ENCODE peak calls at places on chromosomes 3 and 15, in seven cellular contexts. One of them, this sample, is unnamed.

GRCh38 chr3:183117046-183117445 is 17.8 kb upstream of the MCCC1 start:
- DNase-seq in mucosa of descending colon: no peak
- DNase-seq in heart left ventricle: no peak
- DNase-seq in psoas muscle: no peak
- DNase-seq in ovary: no peak
- DNase-seq in choroid plexus epithelial cell: no peak
- DNase-seq in foreskin fibroblast: no peak
- DNase-seq in this sample: no peak

GRCh38 chr15:100772478-100773378 is 106.9 kb upstream of the ALDH1A3 start:
- DNase-seq in mucosa of descending colon: no peak
- DNase-seq in heart left ventricle: no peak
- DNase-seq in psoas muscle: no peak
- DNase-seq in ovary: no peak
- DNase-seq in choroid plexus epithelial cell: peak
- DNase-seq in foreskin fibroblast: no peak
- DNase-seq in this sample: no peak

GRCh38 chr3:189848636-189849035 is 217.4 kb downstream of the TP63 start:
- DNase-seq in mucosa of descending colon: no peak
- DNase-seq in heart left ventricle: no peak
- DNase-seq in psoas muscle: no peak
- DNase-seq in ovary: no peak
- DNase-seq in choroid plexus epithelial cell: no peak
- DNase-seq in foreskin fibroblast: no peak
- DNase-seq in this sample: no peak

GRCh38 chr15:101307048-101307896 is 12.2 kb upstream of the SNRPA1 start:
- DNase-seq in mucosa of descending colon: no peak
- DNase-seq in heart left ventricle: no peak
- DNase-seq in psoas muscle: no peak
- DNase-seq in ovary: no peak
- DNase-seq in choroid plexus epithelial cell: no peak
- DNase-seq in foreskin fibroblast: no peak
- DNase-seq in this sample: no peak

GRCh38 chr15:52786436-52787122 is 3.6 kb downstream of the ONECUT1 start:
- DNase-seq in mucosa of descending colon: no peak
- DNase-seq in heart left ventricle: no peak
- DNase-seq in psoas muscle: no peak
- DNase-seq in ovary: no peak
- DNase-seq in choroid plexus epithelial cell: no peak
- DNase-seq in foreskin fibroblast: no peak
- DNase-seq in this sample: no peak

GRCh38 chr15:25177955-25178801 is 223.4 kb downstream of the SNRPN start:
- DNase-seq in mucosa of descending colon: peak
- DNase-seq in heart left ventricle: peak
- DNase-seq in psoas muscle: peak
- DNase-seq in ovary: peak
- DNase-seq in choroid plexus epithelial cell: no peak
- DNase-seq in foreskin fibroblast: no peak
- DNase-seq in this sample: peak

GRCh38 chr3:168862466-168862865 is 766.7 kb upstream of the GOLIM4 start:
- DNase-seq in mucosa of descending colon: no peak
- DNase-seq in heart left ventricle: no peak
- DNase-seq in psoas muscle: no peak
- DNase-seq in ovary: no peak
- DNase-seq in choroid plexus epithelial cell: no peak
- DNase-seq in foreskin fibroblast: no peak
- DNase-seq in this sample: no peak

GRCh38 chr3:187085021-187085666 is 54.2 kb downstream of the RPL39L start:
- DNase-seq in mucosa of descending colon: no peak
- DNase-seq in heart left ventricle: no peak
- DNase-seq in psoas muscle: no peak
- DNase-seq in ovary: no peak
- DNase-seq in choroid plexus epithelial cell: no peak
- DNase-seq in foreskin fibroblast: no peak
- DNase-seq in this sample: no peak

GRCh38 chr15:42619641-42620371 is 44.4 kb downstream of the STARD9 start:
- DNase-seq in mucosa of descending colon: no peak
- DNase-seq in heart left ventricle: no peak
- DNase-seq in psoas muscle: no peak
- DNase-seq in ovary: no peak
- DNase-seq in choroid plexus epithelial cell: no peak
- DNase-seq in foreskin fibroblast: no peak
- DNase-seq in this sample: no peak

GRCh38 chr15:77892335-77892734 is 185.2 kb downstream of the TBC1D2B start:
- DNase-seq in mucosa of descending colon: no peak
- DNase-seq in heart left ventricle: peak
- DNase-seq in psoas muscle: no peak
- DNase-seq in ovary: no peak
- DNase-seq in choroid plexus epithelial cell: no peak
- DNase-seq in foreskin fibroblast: no peak
- DNase-seq in this sample: no peak

GRCh38 chr15:29270169-29270955 is 740 bp upstream of the NSMCE3 start:
- DNase-seq in mucosa of descending colon: no peak
- DNase-seq in heart left ventricle: no peak
- DNase-seq in psoas muscle: no peak
- DNase-seq in ovary: no peak
- DNase-seq in choroid plexus epithelial cell: peak
- DNase-seq in foreskin fibroblast: peak
- DNase-seq in this sample: no peak

GRCh38 chr15:21261396-21261964 is 178.8 kb downstream of the POTEB3 start:
- DNase-seq in mucosa of descending colon: no peak
- DNase-seq in heart left ventricle: peak
- DNase-seq in psoas muscle: peak
- DNase-seq in ovary: no peak
- DNase-seq in choroid plexus epithelial cell: no peak
- DNase-seq in foreskin fibroblast: no peak
- DNase-seq in this sample: no peak

GRCh38 chr3:192850501-192850981 is 67.1 kb downstream of the MB21D2 start:
- DNase-seq in mucosa of descending colon: peak
- DNase-seq in heart left ventricle: no peak
- DNase-seq in psoas muscle: no peak
- DNase-seq in ovary: no peak
- DNase-seq in choroid plexus epithelial cell: peak
- DNase-seq in foreskin fibroblast: peak
- DNase-seq in this sample: peak

GRCh38 chr3:182005683-182006082 is 294.0 kb downstream of the SOX2 start:
- DNase-seq in mucosa of descending colon: no peak
- DNase-seq in heart left ventricle: no peak
- DNase-seq in psoas muscle: no peak
- DNase-seq in ovary: no peak
- DNase-seq in choroid plexus epithelial cell: no peak
- DNase-seq in foreskin fibroblast: no peak
- DNase-seq in this sample: no peak

GRCh38 chr3:40211579-40211978 is 97.9 kb upstream of the EIF1B start:
- DNase-seq in mucosa of descending colon: no peak
- DNase-seq in heart left ventricle: no peak
- DNase-seq in psoas muscle: no peak
- DNase-seq in ovary: no peak
- DNase-seq in choroid plexus epithelial cell: peak
- DNase-seq in foreskin fibroblast: peak
- DNase-seq in this sample: no peak

GRCh38 chr3:73563896-73564582 is 60.7 kb downstream of the PDZRN3 start:
- DNase-seq in mucosa of descending colon: no peak
- DNase-seq in heart left ventricle: no peak
- DNase-seq in psoas muscle: no peak
- DNase-seq in ovary: no peak
- DNase-seq in choroid plexus epithelial cell: peak
- DNase-seq in foreskin fibroblast: no peak
- DNase-seq in this sample: no peak

GRCh38 chr3:77096966-77097890 is 57.3 kb downstream of the ROBO2 start:
- DNase-seq in mucosa of descending colon: no peak
- DNase-seq in heart left ventricle: no peak
- DNase-seq in psoas muscle: no peak
- DNase-seq in ovary: no peak
- DNase-seq in choroid plexus epithelial cell: peak
- DNase-seq in foreskin fibroblast: peak
- DNase-seq in this sample: no peak

GRCh38 chr3:133121471-133121870 is 83.3 kb downstream of the TMEM108 start:
- DNase-seq in mucosa of descending colon: no peak
- DNase-seq in heart left ventricle: no peak
- DNase-seq in psoas muscle: no peak
- DNase-seq in ovary: no peak
- DNase-seq in choroid plexus epithelial cell: no peak
- DNase-seq in foreskin fibroblast: no peak
- DNase-seq in this sample: no peak

GRCh38 chr3:42830437-42831320 is 21.4 kb downstream of the ACKR2 start:
- DNase-seq in mucosa of descending colon: no peak
- DNase-seq in heart left ventricle: no peak
- DNase-seq in psoas muscle: no peak
- DNase-seq in ovary: no peak
- DNase-seq in choroid plexus epithelial cell: peak
- DNase-seq in foreskin fibroblast: no peak
- DNase-seq in this sample: no peak
- TF ChIP-seq CTCF in mucosa of descending colon: peak
- TF ChIP-seq CTCF in heart left ventricle: no peak
- TF ChIP-seq CTCF in psoas muscle: no peak
- TF ChIP-seq CTCF in ovary: no peak
- TF ChIP-seq CTCF in choroid plexus epithelial cell: peak
- TF ChIP-seq CTCF in foreskin fibroblast: peak
- TF ChIP-seq CTCF in this sample: no peak

DNA sequence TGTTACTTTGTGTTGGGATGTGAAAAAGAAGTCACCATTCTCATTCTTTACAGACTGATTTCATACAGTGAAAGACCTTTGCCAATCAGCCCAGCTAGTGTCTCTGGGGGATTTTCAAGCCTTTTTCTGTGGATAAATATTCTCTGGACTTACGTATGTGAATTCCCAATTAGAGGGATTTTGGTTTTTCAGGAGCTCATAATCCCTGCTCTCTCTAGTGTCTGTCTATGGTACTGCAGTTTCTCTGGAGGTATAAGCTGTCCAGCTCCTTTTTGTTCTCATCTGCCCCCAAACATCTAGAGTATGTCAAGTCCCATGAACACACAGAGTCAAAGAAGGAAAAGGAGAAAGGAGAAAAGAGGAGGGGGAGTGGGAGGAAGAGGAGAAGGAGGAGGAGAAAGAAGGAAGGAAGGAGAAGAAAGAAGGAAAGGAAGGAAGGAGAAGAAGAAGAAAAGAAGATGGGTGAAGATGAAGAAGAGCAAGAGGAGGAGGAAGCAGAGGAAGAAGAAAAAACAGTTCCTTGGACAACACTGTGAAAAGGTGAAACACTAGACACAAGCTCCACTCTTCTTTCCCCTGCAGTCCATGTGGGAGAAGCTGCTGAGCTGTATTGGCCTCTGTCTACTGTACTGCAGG is 218.6 kb downstream of the GREM1 start:
- DNase-seq in mucosa of descending colon: no peak
- DNase-seq in heart left ventricle: no peak
- DNase-seq in psoas muscle: no peak
- DNase-seq in ovary: no peak
- DNase-seq in choroid plexus epithelial cell: peak
- DNase-seq in foreskin fibroblast: peak
- DNase-seq in this sample: no peak
- TF ChIP-seq CTCF in mucosa of descending colon: no peak
- TF ChIP-seq CTCF in heart left ventricle: peak
- TF ChIP-seq CTCF in psoas muscle: no peak
- TF ChIP-seq CTCF in ovary: no peak
- TF ChIP-seq CTCF in choroid plexus epithelial cell: peak
- TF ChIP-seq CTCF in foreskin fibroblast: peak
- TF ChIP-seq CTCF in this sample: no peak

GRCh38 chr3:156761713-156762575 is 64.2 kb upstream of the LEKR1 start:
- DNase-seq in mucosa of descending colon: no peak
- DNase-seq in heart left ventricle: no peak
- DNase-seq in psoas muscle: no peak
- DNase-seq in ovary: no peak
- DNase-seq in choroid plexus epithelial cell: no peak
- DNase-seq in foreskin fibroblast: no peak
- DNase-seq in this sample: no peak
- TF ChIP-seq CTCF in mucosa of descending colon: no peak
- TF ChIP-seq CTCF in heart left ventricle: no peak
- TF ChIP-seq CTCF in psoas muscle: no peak
- TF ChIP-seq CTCF in ovary: no peak
- TF ChIP-seq CTCF in choroid plexus epithelial cell: no peak
- TF ChIP-seq CTCF in foreskin fibroblast: no peak
- TF ChIP-seq CTCF in this sample: no peak

GRCh38 chr3:46935168-46935858 is 41.2 kb downstream of the CCDC12 start:
- DNase-seq in mucosa of descending colon: peak
- DNase-seq in heart left ventricle: peak
- DNase-seq in psoas muscle: peak
- DNase-seq in ovary: peak
- DNase-seq in choroid plexus epithelial cell: peak
- DNase-seq in foreskin fibroblast: peak
- DNase-seq in this sample: no peak
- TF ChIP-seq CTCF in mucosa of descending colon: no peak
- TF ChIP-seq CTCF in heart left ventricle: peak
- TF ChIP-seq CTCF in psoas muscle: peak
- TF ChIP-seq CTCF in ovary: peak
- TF ChIP-seq CTCF in choroid plexus epithelial cell: peak
- TF ChIP-seq CTCF in foreskin fibroblast: peak
- TF ChIP-seq CTCF in this sample: no peak

DNA sequence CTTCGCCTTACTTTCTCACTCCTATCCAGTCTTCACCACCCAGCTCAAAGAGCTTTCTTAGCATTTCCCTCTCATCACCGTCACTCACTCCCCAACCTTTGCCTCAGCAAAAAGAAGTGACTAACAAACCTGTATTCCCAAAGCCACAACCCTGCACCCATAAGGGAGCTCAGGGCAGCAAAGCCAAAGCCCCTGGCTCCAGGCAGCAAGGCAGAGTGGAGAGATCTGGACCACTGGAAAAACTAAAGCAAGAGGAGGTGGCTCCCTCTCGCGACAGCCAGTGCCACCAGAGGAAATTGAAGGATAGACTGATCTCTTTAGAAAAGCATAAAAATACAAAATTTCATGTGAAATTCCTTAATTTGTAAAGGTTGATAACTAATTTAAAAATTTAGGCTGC is 25.1 kb upstream of the CDCP1 start:
- DNase-seq in mucosa of descending colon: no peak
- DNase-seq in heart left ventricle: no peak
- DNase-seq in psoas muscle: no peak
- DNase-seq in ovary: no peak
- DNase-seq in choroid plexus epithelial cell: no peak
- DNase-seq in foreskin fibroblast: no peak
- DNase-seq in this sample: no peak
- TF ChIP-seq CTCF in mucosa of descending colon: no peak
- TF ChIP-seq CTCF in heart left ventricle: no peak
- TF ChIP-seq CTCF in psoas muscle: no peak
- TF ChIP-seq CTCF in ovary: no peak
- TF ChIP-seq CTCF in choroid plexus epithelial cell: no peak
- TF ChIP-seq CTCF in foreskin fibroblast: no peak
- TF ChIP-seq CTCF in this sample: no peak

GRCh38 chr3:68009865-68010264 is 355.5 kb upstream of the SUCLG2 start:
- DNase-seq in mucosa of descending colon: no peak
- DNase-seq in heart left ventricle: no peak
- DNase-seq in psoas muscle: no peak
- DNase-seq in ovary: no peak
- DNase-seq in choroid plexus epithelial cell: no peak
- DNase-seq in foreskin fibroblast: no peak
- DNase-seq in this sample: no peak

DNA sequence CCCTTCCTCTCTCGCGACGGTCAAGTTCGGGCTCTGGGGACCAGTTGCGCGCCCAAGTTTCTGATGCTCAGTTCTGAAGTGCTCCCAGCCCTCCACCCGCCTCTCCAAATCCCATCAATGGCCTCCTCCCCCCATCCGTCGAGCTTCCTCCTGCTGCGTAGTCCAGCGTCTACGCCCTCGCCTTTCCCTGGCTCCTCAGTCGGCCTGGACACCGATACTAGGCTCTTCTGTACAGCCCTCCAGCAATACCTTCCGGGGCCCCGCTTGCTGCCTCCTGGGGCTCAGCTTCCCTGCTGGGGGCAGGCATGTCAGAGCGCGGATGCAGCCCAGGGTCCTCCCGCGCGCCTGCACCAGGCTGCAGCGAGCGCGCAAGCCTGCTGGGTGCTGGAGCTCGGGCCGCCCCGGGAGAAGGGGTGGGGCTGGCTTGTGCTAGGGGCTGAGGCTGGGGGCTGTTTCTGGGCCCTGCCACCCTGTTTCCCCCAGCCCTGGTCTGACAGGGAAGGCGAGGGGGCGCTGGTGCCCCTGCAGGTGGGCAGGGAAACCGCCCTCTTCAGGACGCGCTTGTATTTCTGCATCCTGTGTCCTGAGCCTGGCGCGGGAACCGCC is 353.3 kb upstream of the SUCLG2 start:
- DNase-seq in mucosa of descending colon: peak
- DNase-seq in heart left ventricle: no peak
- DNase-seq in psoas muscle: peak
- DNase-seq in ovary: no peak
- DNase-seq in choroid plexus epithelial cell: no peak
- DNase-seq in foreskin fibroblast: no peak
- DNase-seq in this sample: no peak
- TF ChIP-seq CTCF in mucosa of descending colon: no peak
- TF ChIP-seq CTCF in heart left ventricle: no peak
- TF ChIP-seq CTCF in psoas muscle: no peak
- TF ChIP-seq CTCF in ovary: no peak
- TF ChIP-seq CTCF in choroid plexus epithelial cell: no peak
- TF ChIP-seq CTCF in foreskin fibroblast: no peak
- TF ChIP-seq CTCF in this sample: no peak

This sample was measured in lower leg skin.